ENCODE peak calls at places on chromosomes 16 and 17, in nine cellular contexts. K is CD8-positive, alpha-beta T cell; W is renal cortical epithelial cell; N is iris pigment epithelial cell; T is effector memory CD8-positive, alpha-beta T cell; X is prostate gland; D is RPMI7951; O is upper lobe of left lung; E is NCI-H1092. H is an unnamed sample.

GRCh38 chr16:17359778-17360177 is 111.0 kb downstream of the XYLT1 start:
- DNase-seq in D (peak; percentile 91), W (no peak), K (no peak), N (no peak), O (no peak), X (no peak), T (no peak), E (no peak), H (peak; percentile 79)

GRCh38 chr17:33732116-33732515 is 439.0 kb upstream of the ASIC2 start:
- DNase-seq in T (no peak), X (no peak), N (no peak), E (no peak), O (no peak), D (peak; percentile 3), W (no peak), K (no peak), H (no peak)

GRCh38 chr16:3131755-3132377 is 3.0 kb upstream of the ZNF213 start:
- DNase-seq in K (peak; percentile 22), O (no peak), E (no peak), N (peak; percentile 41), T (no peak), D (peak; percentile 43), X (no peak), W (no peak), H (peak; percentile 38)

GRCh38 chr16:28531777-28532744 is 6.7 kb downstream of the NUPR1 start:
- DNase-seq in W (peak; percentile 18), D (no peak), X (no peak), N (no peak), O (peak; percentile 84), E (no peak), K (no peak), T (no peak), H (no peak)

GRCh38 chr16:10840703-10841102 is 22.1 kb upstream of the TVP23A start:
- DNase-seq in O (no peak), E (no peak), X (no peak), N (no peak), D (no peak), T (no peak), W (no peak), K (no peak), H (no peak)

GRCh38 chr17:42413464-42414040 is 9.5 kb downstream of the CAVIN1 start:
- DNase-seq in O (no peak), T (no peak), X (no peak), E (no peak), W (no peak), D (no peak), K (no peak), N (peak; percentile 56), H (no peak)

GRCh38 chr16:55189179-55189578 is 134.8 kb upstream of the IRX6 start:
- DNase-seq in N (no peak), E (no peak), K (no peak), O (no peak), X (no peak), D (no peak), T (no peak), W (no peak), H (no peak)

GRCh38 chr17:39104046-39104445 is 47.4 kb downstream of the PLXDC1 start:
- DNase-seq in K (no peak), E (no peak), D (peak; percentile 29), T (no peak), N (peak; percentile 57), X (no peak), W (peak; percentile 7), O (no peak), H (peak; percentile 51)

GRCh38 chr17:77324227-77324626 is 183.5 kb downstream of the SEC14L1 start:
- DNase-seq in X (no peak), O (no peak), D (no peak), E (no peak), N (no peak), T (no peak), W (no peak), K (no peak), H (no peak)

GRCh38 chr16:51050379-51050710 is 100.7 kb downstream of the SALL1 start:
- DNase-seq in T (no peak), X (no peak), O (no peak), E (no peak), D (no peak), K (no peak), W (peak; percentile 87), N (no peak), H (no peak)

GRCh38 chr16:3536851-3537250 is 36.0 kb downstream of the CLUAP1 start:
- DNase-seq in K (no peak), X (no peak), O (no peak), E (no peak), D (no peak), W (no peak), T (no peak), N (peak; percentile 10), H (no peak)

GRCh38 chr17:10612957-10613744 is 44.0 kb downstream of the MYH3 start:
- DNase-seq in E (no peak), T (no peak), K (no peak), N (peak; percentile 13), W (no peak), X (no peak), D (no peak), O (no peak), H (peak; percentile 79)

GRCh38 chr17:31825961-31826691 is 32.9 kb downstream of the COPRS start:
- DNase-seq in W (no peak), D (peak; percentile 95), O (no peak), K (no peak), E (no peak), X (no peak), T (no peak), N (peak; percentile 66), H (peak; percentile 60)

GRCh38 chr17:19703106-19703775 is 13.1 kb downstream of the SLC47A2 start:
- DNase-seq in X (no peak), N (no peak), T (no peak), E (no peak), D (no peak), O (no peak), K (no peak), W (peak; percentile 42), H (no peak)

GRCh38 chr16:57736419-57737281 is 1.1 kb downstream of the KATNB1 start:
- DNase-seq in W (peak; percentile 74), D (peak; percentile 67), E (peak; percentile 11), N (peak; percentile 86), T (no peak), K (no peak), X (no peak), O (no peak), H (peak; percentile 82)

GRCh38 chr16:51640196-51640595 is 489.1 kb upstream of the SALL1 start:
- DNase-seq in E (no peak), T (no peak), N (no peak), X (no peak), O (no peak), K (no peak), W (no peak), D (no peak), H (no peak)

GRCh38 chr17:35433075-35433894 is 985 bp upstream of the SLFN12 start:
- DNase-seq in D (peak; percentile 98), O (no peak), K (peak; percentile 54), T (peak; percentile 28), N (peak; percentile 100), E (no peak), X (peak; percentile 72), W (peak; percentile 99), H (peak; percentile 100)

GRCh38 chr17:76384222-76384986 is at the start of gene SPHK1:
- DNase-seq in N (peak; percentile 86), E (no peak), W (no peak), K (peak; percentile 39), T (peak; percentile 39), X (peak; percentile 46), O (peak; percentile 96), D (peak; percentile 79), H (peak; percentile 90)

GRCh38 chr16:85969159-85969558 is 70.2 kb downstream of the IRF8 start:
- DNase-seq in O (no peak), W (peak; percentile 77), X (no peak), D (peak; percentile 32), K (no peak), N (peak; percentile 84), T (no peak), E (no peak), H (peak; percentile 47)

GRCh38 chr16:88344411-88345030 is 38.2 kb upstream of the ZNF469 start:
- DNase-seq in E (no peak), W (no peak), K (no peak), D (no peak), T (no peak), X (no peak), N (no peak), O (peak; percentile 64), H (no peak)

GRCh38 chr17:79042421-79043190 is 18.6 kb downstream of the C1QTNF1 start:
- DNase-seq in X (peak; percentile 79), E (peak; percentile 59), K (peak; percentile 58), T (peak; percentile 65), W (peak; percentile 44), O (peak; percentile 89), N (peak; percentile 44), D (peak; percentile 58), H (peak; percentile 57)

GRCh38 chr17:70127221-70127873 is 42.0 kb upstream of the KCNJ2 start:
- DNase-seq in E (no peak), T (no peak), N (no peak), O (no peak), W (no peak), X (no peak), D (no peak), K (no peak), H (no peak)

GRCh38 chr17:8382052-8382879 is 727 bp downstream of the RPL26 start:
- DNase-seq in O (no peak), X (no peak), K (no peak), E (no peak), N (peak; percentile 24), W (no peak), D (no peak), T (no peak), H (no peak)

GRCh38 chr17:70369296-70369855 is 200.0 kb downstream of the KCNJ2 start:
- DNase-seq in N (peak; percentile 44), X (no peak), T (no peak), W (peak; percentile 87), E (no peak), K (no peak), D (peak; percentile 10), O (no peak), H (peak; percentile 12)

GRCh38 chr16:72835041-72835440 is 212.9 kb downstream of the ZFHX3 start:
- DNase-seq in T (no peak), W (no peak), D (no peak), N (no peak), E (no peak), K (no peak), O (no peak), X (no peak), H (no peak)

GRCh38 chr16:56967733-56968132 is 6.0 kb downstream of the CETP start:
- DNase-seq in K (no peak), N (no peak), X (no peak), E (no peak), O (no peak), T (no peak), D (peak; percentile 40), W (peak; percentile 37), H (peak; percentile 59)

GRCh38 chr17:38421224-38421841 is 6.9 kb upstream of the ARHGAP23 start:
- DNase-seq in X (no peak), W (no peak), N (peak; percentile 45), E (no peak), O (no peak), T (no peak), K (no peak), D (peak; percentile 19), H (peak; percentile 67)

H was measured in EL.